ENCODE peak calls at places on chromosomes 4 and X, in six cellular contexts. One of them, this sample, is unnamed.

GRCh38 chr4:108449139-108449538 is 171.2 kb upstream of the RPL34 start:
- DNase-seq in SK-N-SH: no peak
- DNase-seq in H1: no peak
- DNase-seq in K562: no peak
- DNase-seq in HL-60: no peak
- DNase-seq in HepG2: no peak
- DNase-seq in this sample: no peak

GRCh38 chr4:67762091-67762490 is 7.9 kb upstream of the GNRHR start:
- DNase-seq in HL-60: no peak
- DNase-seq in HepG2: no peak
- DNase-seq in SK-N-SH: no peak
- DNase-seq in K562: no peak
- DNase-seq in H1: no peak
- DNase-seq in this sample: peak

GRCh38 chr4:22091351-22091731 is 142.8 kb upstream of the KCNIP4 start:
- DNase-seq in K562: no peak
- DNase-seq in H1: no peak
- DNase-seq in HL-60: no peak
- DNase-seq in HepG2: no peak
- DNase-seq in SK-N-SH: no peak
- DNase-seq in this sample: no peak

GRCh38 chrX:25503826-25504225 is 488.1 kb upstream of the ARX start:
- DNase-seq in K562: no peak
- DNase-seq in SK-N-SH: no peak
- DNase-seq in H1: no peak
- DNase-seq in HL-60: no peak
- DNase-seq in HepG2: peak
- DNase-seq in this sample: no peak

GRCh38 chrX:39508300-39508692 is 589.5 kb downstream of the BCOR start:
- DNase-seq in H1: no peak
- DNase-seq in HL-60: no peak
- DNase-seq in K562: no peak
- DNase-seq in SK-N-SH: no peak
- DNase-seq in HepG2: no peak
- DNase-seq in this sample: no peak

GRCh38 chrX:121733514-121733913 is 686.1 kb downstream of the GLUD2 start:
- DNase-seq in H1: no peak
- DNase-seq in K562: no peak
- DNase-seq in HL-60: no peak
- DNase-seq in SK-N-SH: no peak
- DNase-seq in HepG2: no peak
- DNase-seq in this sample: no peak

GRCh38 chr4:81352476-81352875 is 119.2 kb downstream of the RASGEF1B start:
- DNase-seq in K562: no peak
- DNase-seq in SK-N-SH: no peak
- DNase-seq in HepG2: no peak
- DNase-seq in HL-60: no peak
- DNase-seq in H1: no peak
- DNase-seq in this sample: no peak

GRCh38 chrX:138298268-138298667 is 413.2 kb downstream of the FGF13 start:
- DNase-seq in HL-60: no peak
- DNase-seq in SK-N-SH: no peak
- DNase-seq in HepG2: no peak
- DNase-seq in K562: no peak
- DNase-seq in H1: no peak
- DNase-seq in this sample: no peak

GRCh38 chrX:154818916-154819770 is 13.9 kb upstream of the MPP1 start:
- DNase-seq in SK-N-SH: no peak
- DNase-seq in K562: peak
- DNase-seq in H1: no peak
- DNase-seq in HL-60: no peak
- DNase-seq in HepG2: no peak
- DNase-seq in this sample: no peak

GRCh38 chr4:11821774-11822430 is 393.2 kb upstream of the HS3ST1 start:
- DNase-seq in HL-60: no peak
- DNase-seq in SK-N-SH: no peak
- DNase-seq in HepG2: no peak
- DNase-seq in H1: peak
- DNase-seq in K562: no peak
- DNase-seq in this sample: no peak

GRCh38 chrX:111318901-111319300 is 48.6 kb upstream of the CAPN6 start:
- DNase-seq in H1: no peak
- DNase-seq in HepG2: no peak
- DNase-seq in K562: no peak
- DNase-seq in SK-N-SH: no peak
- DNase-seq in HL-60: no peak
- DNase-seq in this sample: no peak

GRCh38 chr4:52376107-52376704 is 282.9 kb downstream of the USP46 start:
- DNase-seq in H1: no peak
- DNase-seq in HepG2: peak
- DNase-seq in K562: peak
- DNase-seq in HL-60: no peak
- DNase-seq in SK-N-SH: peak
- DNase-seq in this sample: no peak

GRCh38 chr4:74628808-74629616 is 165.3 kb downstream of the BTC start:
- DNase-seq in H1: no peak
- DNase-seq in SK-N-SH: no peak
- DNase-seq in HL-60: peak
- DNase-seq in HepG2: no peak
- DNase-seq in K562: no peak
- DNase-seq in this sample: no peak

GRCh38 chrX:356385-357034 is 30.2 kb downstream of the PPP2R3B start:
- DNase-seq in SK-N-SH: no peak
- DNase-seq in K562: no peak
- DNase-seq in HL-60: no peak
- DNase-seq in HepG2: no peak
- DNase-seq in H1: no peak
- DNase-seq in this sample: no peak

GRCh38 chr4:53916431-53916889 is 147.9 kb downstream of the CHIC2 start:
- DNase-seq in H1: no peak
- DNase-seq in SK-N-SH: no peak
- DNase-seq in K562: no peak
- DNase-seq in HL-60: no peak
- DNase-seq in HepG2: no peak
- DNase-seq in this sample: no peak

GRCh38 chr4:110119347-110119746 is 79.1 kb downstream of the ELOVL6 start:
- DNase-seq in H1: no peak
- DNase-seq in K562: no peak
- DNase-seq in HL-60: no peak
- DNase-seq in HepG2: no peak
- DNase-seq in SK-N-SH: no peak
- DNase-seq in this sample: no peak

GRCh38 chrX:41655631-41656030 is 33.1 kb upstream of the GPR34 start:
- DNase-seq in SK-N-SH: no peak
- DNase-seq in K562: no peak
- DNase-seq in HL-60: no peak
- DNase-seq in HepG2: no peak
- DNase-seq in H1: no peak
- DNase-seq in this sample: no peak
- TF ChIP-seq GABPA in SK-N-SH: no peak
- TF ChIP-seq GABPA in K562: no peak
- TF ChIP-seq GABPA in HL-60: no peak
- TF ChIP-seq GABPA in HepG2: no peak
- TF ChIP-seq GABPA in H1: no peak
- TF ChIP-seq GABPA in this sample: no peak

GRCh38 chr4:151142758-151143157 is 43.3 kb downstream of the RPS3A start:
- DNase-seq in HepG2: no peak
- DNase-seq in HL-60: no peak
- DNase-seq in SK-N-SH: no peak
- DNase-seq in H1: no peak
- DNase-seq in K562: no peak
- DNase-seq in this sample: no peak
- TF ChIP-seq GABPA in HepG2: no peak
- TF ChIP-seq GABPA in HL-60: no peak
- TF ChIP-seq GABPA in SK-N-SH: no peak
- TF ChIP-seq GABPA in H1: no peak
- TF ChIP-seq GABPA in K562: no peak
- TF ChIP-seq GABPA in this sample: no peak

GRCh38 chr4:40212674-40213504 is 16.1 kb downstream of the RHOH start:
- DNase-seq in K562: no peak
- DNase-seq in H1: no peak
- DNase-seq in HepG2: no peak
- DNase-seq in HL-60: no peak
- DNase-seq in SK-N-SH: no peak
- DNase-seq in this sample: no peak
- TF ChIP-seq GABPA in K562: no peak
- TF ChIP-seq GABPA in H1: no peak
- TF ChIP-seq GABPA in HepG2: no peak
- TF ChIP-seq GABPA in HL-60: no peak
- TF ChIP-seq GABPA in SK-N-SH: no peak
- TF ChIP-seq GABPA in this sample: no peak

GRCh38 chr4:141654098-141654497 is 17.7 kb downstream of the IL15 start:
- DNase-seq in H1: peak
- DNase-seq in SK-N-SH: no peak
- DNase-seq in K562: no peak
- DNase-seq in HepG2: no peak
- DNase-seq in HL-60: no peak
- DNase-seq in this sample: no peak
- TF ChIP-seq GABPA in H1: no peak
- TF ChIP-seq GABPA in SK-N-SH: no peak
- TF ChIP-seq GABPA in K562: no peak
- TF ChIP-seq GABPA in HepG2: no peak
- TF ChIP-seq GABPA in HL-60: no peak
- TF ChIP-seq GABPA in this sample: no peak

GRCh38 chr4:137909910-137910309 is 332.2 kb downstream of the SLC7A11 start:
- DNase-seq in H1: peak
- DNase-seq in SK-N-SH: peak
- DNase-seq in HepG2: no peak
- DNase-seq in HL-60: no peak
- DNase-seq in K562: no peak
- DNase-seq in this sample: no peak
- TF ChIP-seq GABPA in H1: no peak
- TF ChIP-seq GABPA in SK-N-SH: no peak
- TF ChIP-seq GABPA in HepG2: no peak
- TF ChIP-seq GABPA in HL-60: no peak
- TF ChIP-seq GABPA in K562: no peak
- TF ChIP-seq GABPA in this sample: no peak

GRCh38 chr4:20159516-20159915 is 92.2 kb upstream of the SLIT2 start:
- DNase-seq in HL-60: no peak
- DNase-seq in H1: no peak
- DNase-seq in K562: no peak
- DNase-seq in SK-N-SH: no peak
- DNase-seq in HepG2: no peak
- DNase-seq in this sample: no peak

GRCh38 chr4:20158195-20158594 is 93.5 kb upstream of the SLIT2 start:
- DNase-seq in HL-60: no peak
- DNase-seq in SK-N-SH: no peak
- DNase-seq in H1: no peak
- DNase-seq in HepG2: no peak
- DNase-seq in K562: no peak
- DNase-seq in this sample: no peak
- TF ChIP-seq GABPA in HL-60: no peak
- TF ChIP-seq GABPA in SK-N-SH: no peak
- TF ChIP-seq GABPA in H1: no peak
- TF ChIP-seq GABPA in HepG2: no peak
- TF ChIP-seq GABPA in K562: no peak
- TF ChIP-seq GABPA in this sample: no peak

GRCh38 chr4:173057906-173058305 is 110.7 kb upstream of the GALNT7 start:
- DNase-seq in H1: no peak
- DNase-seq in SK-N-SH: no peak
- DNase-seq in HL-60: no peak
- DNase-seq in HepG2: no peak
- DNase-seq in K562: no peak
- DNase-seq in this sample: no peak

GRCh38 chr4:173061160-173061559 is 107.5 kb upstream of the GALNT7 start:
- DNase-seq in SK-N-SH: no peak
- DNase-seq in K562: no peak
- DNase-seq in HL-60: no peak
- DNase-seq in HepG2: no peak
- DNase-seq in H1: no peak
- DNase-seq in this sample: no peak

GRCh38 chr4:173056271-173056670 is 112.3 kb upstream of the GALNT7 start:
- DNase-seq in K562: no peak
- DNase-seq in H1: no peak
- DNase-seq in HL-60: no peak
- DNase-seq in HepG2: no peak
- DNase-seq in SK-N-SH: no peak
- DNase-seq in this sample: no peak

GRCh38 chr4:173056708-173057107 is 111.9 kb upstream of the GALNT7 start:
- DNase-seq in SK-N-SH: no peak
- DNase-seq in HepG2: no peak
- DNase-seq in HL-60: no peak
- DNase-seq in H1: no peak
- DNase-seq in K562: no peak
- DNase-seq in this sample: no peak

DNA sequence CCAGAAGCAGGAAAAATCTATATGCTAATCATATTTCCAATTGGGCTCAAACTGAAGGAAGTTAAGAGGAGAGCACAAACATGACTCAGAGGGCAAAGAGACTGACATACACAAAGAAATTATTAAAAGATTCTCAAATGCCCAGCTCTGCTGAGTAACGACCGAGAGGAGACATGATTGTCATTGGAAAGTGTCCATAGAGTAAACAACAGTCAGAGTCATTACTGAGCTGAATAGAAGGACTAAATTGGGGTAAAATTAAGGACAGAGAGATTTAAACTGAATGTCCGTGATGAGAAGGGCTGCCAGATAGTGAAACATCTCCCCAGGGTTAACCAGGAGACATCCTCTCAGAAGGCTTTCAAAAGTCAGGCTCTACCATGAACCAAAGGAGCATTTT is 111.2 kb upstream of the GALNT7 start:
- DNase-seq in SK-N-SH: no peak
- DNase-seq in HL-60: no peak
- DNase-seq in H1: no peak
- DNase-seq in K562: no peak
- DNase-seq in HepG2: no peak
- DNase-seq in this sample: no peak
- TF ChIP-seq GABPA in SK-N-SH: no peak
- TF ChIP-seq GABPA in HL-60: no peak
- TF ChIP-seq GABPA in H1: no peak
- TF ChIP-seq GABPA in K562: no peak
- TF ChIP-seq GABPA in HepG2: no peak
- TF ChIP-seq GABPA in this sample: no peak

DNA sequence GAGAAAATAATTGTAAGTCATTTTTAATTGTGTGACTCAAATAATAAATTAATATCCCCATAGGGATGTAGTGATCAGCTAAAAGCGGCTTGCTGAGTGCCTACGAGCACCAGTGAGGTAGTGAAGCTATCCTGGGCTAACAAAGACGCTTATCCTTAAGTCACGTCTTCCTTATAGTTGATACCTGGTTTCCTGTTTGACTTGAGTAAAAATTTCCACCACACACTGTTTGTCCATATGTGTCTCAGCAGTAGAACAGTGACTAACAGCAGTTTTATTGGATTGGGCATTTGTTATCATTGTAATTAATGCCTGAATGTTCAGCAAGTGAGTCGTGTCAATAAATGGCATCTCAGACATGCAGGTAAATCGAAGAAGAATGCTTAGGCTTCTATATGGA is 241.1 kb downstream of the GRXCR1 start:
- DNase-seq in H1: no peak
- DNase-seq in HepG2: no peak
- DNase-seq in K562: no peak
- DNase-seq in HL-60: no peak
- DNase-seq in SK-N-SH: no peak
- DNase-seq in this sample: no peak
- TF ChIP-seq GABPA in H1: no peak
- TF ChIP-seq GABPA in HepG2: no peak
- TF ChIP-seq GABPA in K562: no peak
- TF ChIP-seq GABPA in HL-60: no peak
- TF ChIP-seq GABPA in SK-N-SH: no peak
- TF ChIP-seq GABPA in this sample: no peak

GRCh38 chr4:100106982-100107381 is 83.3 kb downstream of the DDIT4L start:
- DNase-seq in H1: no peak
- DNase-seq in SK-N-SH: no peak
- DNase-seq in K562: no peak
- DNase-seq in HL-60: no peak
- DNase-seq in HepG2: no peak
- DNase-seq in this sample: peak
- TF ChIP-seq GABPA in H1: no peak
- TF ChIP-seq GABPA in SK-N-SH: no peak
- TF ChIP-seq GABPA in K562: no peak
- TF ChIP-seq GABPA in HL-60: no peak
- TF ChIP-seq GABPA in HepG2: no peak
- TF ChIP-seq GABPA in this sample: no peak

This sample was measured in GM12878.